ENCODE peak calls at places on chromosomes 3 and 15, in seven cellular contexts. Z is heart right ventricle, G is bronchial epithelial cell, X is lower lobe of right lung, T is ovary, M is lung, W is esophagus squamous epithelium. V is an unnamed sample.

GRCh38 chr3:158718490-158719170 is 13.6 kb downstream of the RARRES1 start:
- DNase-seq in Z (no peak), G (peak), X (no peak), T (no peak), M (no peak), W (no peak), V (no peak)

GRCh38 chr15:78018968-78019644 is 58.4 kb downstream of the TBC1D2B start:
- DNase-seq in Z (no peak), G (peak), X (no peak), T (no peak), M (no peak), W (no peak), V (no peak)

GRCh38 chr3:101300073-101300472 is 20.3 kb downstream of the IMPG2 start:
- DNase-seq in Z (no peak), G (no peak), X (no peak), T (no peak), M (no peak), W (no peak), V (peak)

GRCh38 chr3:127672429-127673190 is at the start of gene ABTB1:
- DNase-seq in Z (peak), G (peak), X (peak), T (peak), M (peak), W (peak), V (peak)

GRCh38 chr3:56787258-56787777 is 14.4 kb downstream of the ARHGEF3 start:
- DNase-seq in Z (no peak), G (no peak), X (no peak), T (no peak), M (no peak), W (no peak), V (no peak)

GRCh38 chr3:178097576-178097975 is 438.7 kb upstream of the KCNMB2 start:
- DNase-seq in Z (no peak), G (peak), X (no peak), T (no peak), M (no peak), W (no peak), V (no peak)

GRCh38 chr15:80854104-80854503 is 74.9 kb downstream of the CEMIP start:
- DNase-seq in Z (no peak), G (no peak), X (no peak), T (peak), M (no peak), W (no peak), V (no peak)

GRCh38 chr3:120763601-120764000 is 21.1 kb downstream of the GTF2E1 start:
- DNase-seq in Z (no peak), G (no peak), X (no peak), T (no peak), M (no peak), W (no peak), V (no peak)

GRCh38 chr3:426056-426455 is 229.5 kb downstream of the CHL1 start:
- DNase-seq in Z (no peak), G (peak), X (no peak), T (no peak), M (no peak), W (no peak), V (no peak)

GRCh38 chr15:88656760-88657221 is 18.0 kb downstream of the ISG20 start:
- DNase-seq in Z (no peak), G (no peak), X (no peak), T (no peak), M (peak), W (no peak), V (no peak)

GRCh38 chr3:135994708-135995335 is 29.3 kb downstream of the PPP2R3A start:
- DNase-seq in Z (no peak), G (no peak), X (no peak), T (peak), M (no peak), W (no peak), V (no peak)

GRCh38 chr3:148750296-148750695 is 52.6 kb downstream of the AGTR1 start:
- DNase-seq in Z (no peak), G (peak), X (no peak), T (no peak), M (no peak), W (no peak), V (no peak)

GRCh38 chr15:56824174-56824573 is 90.9 kb upstream of the ZNF280D start:
- DNase-seq in Z (no peak), G (no peak), X (no peak), T (no peak), M (no peak), W (no peak), V (no peak)

GRCh38 chr3:23949784-23950183 is 4.7 kb downstream of the NR1D2 start:
- DNase-seq in Z (peak), G (no peak), X (no peak), T (peak), M (no peak), W (no peak), V (no peak)

GRCh38 chr15:64351265-64351664 is 4.7 kb downstream of the CSNK1G1 start:
- DNase-seq in Z (no peak), G (no peak), X (no peak), T (no peak), M (no peak), W (no peak), V (no peak)

GRCh38 chr3:171514466-171514865 is 54.3 kb upstream of the TNIK start:
- DNase-seq in Z (no peak), G (no peak), X (no peak), T (no peak), M (no peak), W (no peak), V (no peak)
- TF ChIP-seq CTCF in Z (no peak), G (no peak), X (no peak), T (no peak), M (no peak), W (peak), V (peak)

GRCh38 chr3:53493997-53494791 is at the start of gene CACNA1D:
- DNase-seq in Z (no peak), G (peak), X (peak), T (peak), M (peak), W (no peak), V (peak)
- TF ChIP-seq CTCF in Z (no peak), G (no peak), X (no peak), T (no peak), M (no peak), W (no peak), V (no peak)

DNA sequence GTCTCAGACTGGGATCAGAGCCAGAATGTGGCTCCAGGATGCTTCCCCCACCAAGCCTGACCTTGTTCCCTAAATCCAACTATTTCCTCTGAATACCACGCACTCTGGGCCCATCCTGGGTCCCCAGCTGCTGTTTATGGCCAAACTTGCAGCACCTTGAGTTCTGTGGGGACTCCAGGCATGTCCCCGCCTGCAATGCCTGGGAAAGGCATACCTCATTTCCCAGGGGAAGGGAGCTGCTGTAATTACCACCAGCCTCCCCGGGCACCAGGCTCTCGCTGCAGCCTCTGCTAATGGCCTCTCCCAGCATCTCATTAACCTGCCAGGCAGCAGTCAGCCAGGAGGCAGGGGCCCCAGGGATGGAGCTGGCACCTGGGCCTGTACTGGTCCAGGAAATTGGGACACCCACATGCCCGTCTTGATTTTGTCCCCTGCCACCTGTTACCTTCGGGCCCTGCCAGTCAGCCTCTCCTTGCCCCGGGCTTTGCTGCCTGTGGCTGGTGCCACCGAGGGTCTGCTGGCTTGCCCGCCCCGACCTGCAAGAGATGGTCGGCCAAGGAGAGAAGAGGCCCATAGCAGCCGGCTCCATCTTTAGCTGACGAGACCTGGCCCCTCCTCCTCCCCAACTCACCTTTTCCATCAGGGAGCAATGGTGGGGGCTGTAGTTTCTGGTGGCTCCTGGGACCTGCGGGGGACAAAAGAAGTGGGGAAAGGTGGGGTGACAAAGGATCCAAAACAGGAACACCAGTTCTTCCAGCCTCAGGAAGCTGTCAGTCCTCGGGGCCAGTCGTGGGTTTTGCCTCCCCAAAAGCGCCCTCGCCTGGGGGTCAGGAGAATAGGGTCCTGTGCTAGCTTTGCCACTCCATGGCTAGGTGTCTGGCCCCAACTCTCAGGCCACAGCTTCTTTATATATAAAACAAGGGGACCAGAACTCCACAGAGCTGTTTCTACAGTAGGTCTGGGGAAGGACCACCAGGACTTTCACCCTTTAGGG is 4.3 kb downstream of the CCDC9B start:
- DNase-seq in Z (no peak), G (no peak), X (no peak), T (no peak), M (no peak), W (no peak), V (peak)
- TF ChIP-seq CTCF in Z (no peak), G (no peak), X (no peak), T (no peak), M (no peak), W (no peak), V (no peak)

DNA sequence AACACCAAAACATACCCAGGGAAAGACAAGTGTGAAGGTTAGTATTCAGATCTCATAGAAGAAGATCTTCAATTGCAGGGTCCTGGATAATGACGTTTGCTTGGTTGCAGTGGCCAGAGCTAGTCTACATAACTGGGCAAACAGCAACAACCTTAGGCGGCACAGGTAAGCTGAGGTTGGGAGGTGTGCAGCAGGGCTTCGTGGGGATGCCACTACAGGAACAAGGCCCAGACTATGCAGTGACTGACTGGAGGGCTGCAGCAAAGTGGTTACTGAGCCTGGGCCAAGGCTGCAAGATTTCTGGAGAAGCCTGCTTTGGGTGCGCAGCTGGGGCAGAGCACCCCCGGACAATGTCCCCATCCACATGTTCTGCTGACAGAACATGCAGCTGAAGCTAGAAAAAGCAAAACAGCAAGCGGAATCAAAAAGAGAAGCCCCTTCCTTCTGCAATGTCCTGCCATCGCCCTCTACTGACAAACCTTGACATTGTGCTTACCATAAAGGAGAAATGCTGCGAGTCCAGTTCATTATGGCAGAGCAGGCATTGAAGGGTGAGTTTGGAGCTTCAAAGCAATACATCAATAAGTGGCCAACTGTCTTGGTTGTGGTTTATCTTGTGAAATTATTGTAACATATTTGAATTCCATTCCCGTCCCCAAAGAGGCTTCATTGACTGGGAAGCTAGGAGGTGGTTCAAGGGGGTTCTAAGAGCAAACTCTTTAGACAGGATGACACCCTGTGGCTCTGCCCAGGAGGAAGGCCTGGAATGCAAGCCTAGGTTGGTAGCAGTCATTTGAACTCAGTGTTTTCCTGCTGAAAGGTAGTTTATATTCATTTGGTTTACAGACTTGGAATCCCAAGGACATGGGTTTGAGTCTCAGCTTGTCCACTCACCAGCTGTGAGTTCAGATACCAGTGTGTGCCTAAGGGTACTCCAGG is 217.0 kb downstream of the PDCD6IP start:
- DNase-seq in Z (no peak), G (no peak), X (no peak), T (no peak), M (no peak), W (no peak), V (no peak)
- TF ChIP-seq CTCF in Z (no peak), G (peak), X (no peak), T (no peak), M (no peak), W (no peak), V (peak)

GRCh38 chr3:166837535-166837934 is 542.6 kb downstream of the ZBBX start:
- DNase-seq in Z (no peak), G (peak), X (no peak), T (no peak), M (no peak), W (no peak), V (no peak)
- TF ChIP-seq CTCF in Z (no peak), G (peak), X (peak), T (no peak), M (no peak), W (no peak), V (peak)

DNA sequence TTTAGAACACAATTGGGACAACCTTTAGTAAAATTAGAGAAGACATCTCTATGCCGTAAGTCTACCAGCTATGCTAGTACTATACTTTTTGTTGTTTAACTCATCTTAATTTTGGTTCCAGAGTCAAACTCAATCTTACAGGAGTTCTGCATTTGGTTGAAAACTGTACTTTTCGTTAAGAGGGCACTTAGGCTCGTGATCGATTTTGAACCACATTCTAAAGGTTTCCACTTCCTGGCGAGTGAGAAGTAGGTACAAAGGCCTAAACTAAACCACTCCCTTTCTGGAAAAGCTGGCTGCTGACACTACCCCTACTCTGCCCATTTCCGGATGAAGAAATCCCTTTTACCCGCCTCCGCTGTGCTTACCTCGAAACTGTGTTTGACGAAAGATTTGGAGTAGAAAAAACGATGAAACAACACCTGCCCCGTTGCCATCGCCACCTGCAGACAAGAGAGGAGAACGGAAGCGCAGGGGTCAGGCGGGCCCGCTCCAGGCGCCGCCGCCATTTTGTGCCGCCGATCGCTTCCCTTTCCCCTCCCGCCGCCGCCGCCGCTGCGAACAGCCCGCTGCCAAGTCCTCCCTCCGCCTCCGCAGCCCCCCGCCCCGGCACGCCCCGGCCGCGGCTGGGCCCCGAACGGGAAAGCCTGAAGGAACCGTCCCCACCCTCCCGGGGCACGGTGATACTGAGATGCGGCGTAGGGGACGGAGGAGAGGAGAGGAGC is 748 bp downstream of the CCNL1 start:
- DNase-seq in Z (peak), G (peak), X (peak), T (peak), M (peak), W (no peak), V (peak)
- TF ChIP-seq CTCF in Z (no peak), G (peak), X (peak), T (no peak), M (no peak), W (no peak), V (no peak)

GRCh38 chr3:133376805-133377204 is 23.1 kb upstream of the BFSP2 start:
- DNase-seq in Z (no peak), G (no peak), X (no peak), T (no peak), M (no peak), W (no peak), V (no peak)
- TF ChIP-seq CTCF in Z (no peak), G (no peak), X (no peak), T (no peak), M (no peak), W (no peak), V (no peak)

V was measured in glutamatergic neuron.